ENCODE peak calls at places on chromosomes 3 and 15, in four cellular contexts. Q is fibroblast of the aortic adventitia, Z is BJ, T is right lobe of liver. V is an unnamed sample.

GRCh38 chr3:42663581-42664442 is 10.3 kb downstream of the ZBTB47 start:
- DNase-seq in T (no peak), Z (no peak), Q (no peak), V (no peak)

GRCh38 chr3:100972867-100973266 is 20.4 kb downstream of the ABI3BP start:
- DNase-seq in Z (no peak), T (no peak), Q (no peak), V (no peak)

GRCh38 chr15:100601158-100601557 is 826 bp downstream of the LINS1 start:
- DNase-seq in Z (no peak), Q (peak), T (no peak), V (peak)

GRCh38 chr3:142239421-142239820 is 14.0 kb upstream of the GK5 start:
- DNase-seq in T (no peak), Z (no peak), Q (peak), V (no peak)

GRCh38 chr3:189056612-189057352 is 115.0 kb upstream of the TPRG1 start:
- DNase-seq in T (no peak), Q (no peak), Z (no peak), V (no peak)

GRCh38 chr3:156518726-156519125 is 36.2 kb downstream of the SSR3 start:
- DNase-seq in Z (no peak), Q (peak), T (no peak), V (no peak)

GRCh38 chr3:107627962-107628542 is 105.3 kb downstream of the BBX start:
- DNase-seq in T (no peak), Z (no peak), Q (peak), V (no peak)

GRCh38 chr3:81602781-81603180 is 158.7 kb downstream of the GBE1 start:
- DNase-seq in T (no peak), Q (peak), Z (no peak), V (no peak)

GRCh38 chr3:195441476-195441970 is 1.3 kb downstream of the ACAP2 start:
- DNase-seq in T (no peak), Q (peak), Z (no peak), V (no peak)

GRCh38 chr3:192892981-192893827 is 24.5 kb downstream of the MB21D2 start:
- DNase-seq in Q (peak), T (no peak), Z (no peak), V (peak)

GRCh38 chr3:308597-309321 is 112.2 kb downstream of the CHL1 start:
- DNase-seq in T (peak), Q (no peak), Z (no peak), V (no peak)

GRCh38 chr3:38587548-38588131 is 61.8 kb downstream of the SCN5A start:
- DNase-seq in Q (no peak), T (no peak), Z (no peak), V (peak)

GRCh38 chr3:8329598-8329997 is 172.0 kb upstream of the LMCD1 start:
- DNase-seq in Q (no peak), T (no peak), Z (no peak), V (no peak)

GRCh38 chr15:47872869-47873301 is 155.6 kb downstream of the SEMA6D start:
- DNase-seq in T (no peak), Z (no peak), Q (no peak), V (no peak)

GRCh38 chr15:64209680-64210334 is 47.0 kb upstream of the PPIB start:
- DNase-seq in Z (no peak), Q (peak), T (no peak), V (no peak)

GRCh38 chr3:34020221-34020620 is 221.8 kb downstream of the PDCD6IP start:
- DNase-seq in T (no peak), Z (no peak), Q (no peak), V (no peak)

GRCh38 chr3:129282727-129283327 is 4.2 kb downstream of the HMCES start:
- DNase-seq in Q (peak), Z (no peak), T (no peak), V (no peak)

GRCh38 chr3:59472541-59472940 is 422.7 kb upstream of the CFAP20DC start:
- DNase-seq in T (no peak), Z (no peak), Q (peak), V (no peak)

GRCh38 chr15:63763476-63764123 is 70.1 kb downstream of the HERC1 start:
- DNase-seq in Z (no peak), T (no peak), Q (no peak), V (no peak)

GRCh38 chr3:9074079-9074478 is 110.8 kb upstream of the RAD18 start:
- DNase-seq in Z (no peak), T (no peak), Q (peak), V (no peak)

GRCh38 chr3:149340310-149340933 is 7.0 kb upstream of the TM4SF18 start:
- DNase-seq in Z (no peak), Q (no peak), T (no peak), V (no peak)

GRCh38 chr3:150107429-150108175 is 136.9 kb upstream of the PFN2 start:
- DNase-seq in Q (no peak), T (no peak), Z (no peak), V (no peak)

GRCh38 chr3:29335921-29336320 is 55.0 kb downstream of the RBMS3 start:
- DNase-seq in T (no peak), Z (no peak), Q (peak), V (no peak)

GRCh38 chr3:4866841-4867240 is 112.4 kb upstream of the BHLHE40 start:
- DNase-seq in Q (peak), Z (peak), T (no peak), V (no peak)

GRCh38 chr15:28933710-28934445 is 48.1 kb downstream of the APBA2 start:
- DNase-seq in T (no peak), Z (no peak), Q (no peak), V (no peak)

GRCh38 chr3:71659758-71660666 is 65.2 kb downstream of the EIF4E3 start:
- DNase-seq in Z (peak), T (no peak), Q (no peak), V (no peak)

GRCh38 chr3:132342183-132342582 is 25.0 kb downstream of the ACP3 start:
- DNase-seq in T (no peak), Z (no peak), Q (no peak), V (no peak)

GRCh38 chr15:75597667-75598341 is 18.7 kb upstream of the PTPN9 start:
- DNase-seq in Z (no peak), T (no peak), Q (peak), V (no peak)

GRCh38 chr15:73355866-73356265 is 12.9 kb downstream of the HCN4 start:
- DNase-seq in Q (no peak), Z (no peak), T (no peak), V (no peak)

GRCh38 chr3:149245738-149246451 is 24.3 kb upstream of the CP start:
- DNase-seq in Z (peak), T (no peak), Q (peak), V (no peak)

GRCh38 chr3:11582123-11582968 is 61.4 kb downstream of the VGLL4 start:
- DNase-seq in Z (peak), Q (peak), T (no peak), V (no peak)

DNA sequence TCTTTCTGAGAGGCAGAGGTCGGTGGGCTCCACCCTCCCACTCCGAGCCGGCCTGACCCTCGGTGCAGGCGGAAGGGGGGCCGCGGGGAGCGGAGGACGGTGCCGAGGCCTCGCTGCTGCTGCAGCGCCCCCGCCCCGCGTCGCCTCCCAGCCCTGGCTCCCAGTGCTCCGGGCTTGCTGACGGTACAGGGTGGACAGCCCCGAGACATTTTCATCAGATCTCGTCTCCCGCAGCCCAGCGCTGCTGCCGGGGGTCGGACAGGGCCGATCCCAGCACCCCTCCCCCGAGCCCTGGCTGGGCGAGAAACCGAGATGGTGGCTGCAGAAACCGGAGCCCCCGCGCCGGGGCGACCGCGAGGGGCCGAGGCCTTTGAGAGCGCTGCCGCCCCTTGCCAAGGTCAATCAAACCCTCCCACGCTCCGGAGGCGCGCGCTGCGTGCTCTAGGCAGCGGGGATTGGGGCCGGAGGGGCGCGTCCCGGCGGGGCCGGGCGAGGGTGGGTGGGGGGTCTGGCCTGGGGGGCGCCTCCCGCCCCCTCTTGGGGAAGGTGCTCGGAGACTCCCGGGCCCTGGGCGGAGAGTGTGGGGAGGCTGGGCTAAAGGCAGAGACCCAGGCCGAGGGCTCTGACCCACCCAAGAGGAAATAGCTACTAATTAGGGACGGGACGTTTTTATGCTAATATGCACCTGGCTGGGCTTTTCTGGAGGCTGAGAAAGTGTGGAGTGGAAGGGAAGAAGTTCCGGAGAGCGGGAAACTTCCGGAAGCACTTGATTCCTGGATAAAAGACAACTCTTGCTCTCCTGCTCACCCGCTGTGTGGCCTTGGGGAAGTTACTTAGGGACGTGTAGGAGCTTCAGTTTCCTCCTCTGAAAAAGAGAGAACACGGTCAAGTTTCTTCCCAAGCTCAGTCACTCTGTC is 42.7 kb downstream of the EPHB3 start:
- DNase-seq in Z (no peak), Q (no peak), T (no peak), V (no peak)
- H3K4me3 ChIP-seq in Z (no peak), Q (peak), T (peak), V (peak)

GRCh38 chr15:42018306-42019224 is 2.3 kb downstream of the PLA2G4E start:
- DNase-seq in Q (peak), T (no peak), Z (no peak), V (peak)
- H3K4me3 ChIP-seq in Q (no peak), T (no peak), Z (no peak), V (no peak)

GRCh38 chr15:96350884-96351639 is 20.6 kb downstream of the NR2F2 start:
- DNase-seq in Q (no peak), Z (no peak), T (no peak), V (no peak)

GRCh38 chr15:96350321-96350720 is 19.8 kb downstream of the NR2F2 start:
- DNase-seq in Q (no peak), T (no peak), Z (no peak), V (no peak)

GRCh38 chr15:96349034-96349932 is 18.8 kb downstream of the NR2F2 start:
- DNase-seq in T (no peak), Z (no peak), Q (peak), V (no peak)

GRCh38 chr15:96348112-96349027 is 17.9 kb downstream of the NR2F2 start:
- DNase-seq in Z (no peak), T (no peak), Q (no peak), V (no peak)

DNA sequence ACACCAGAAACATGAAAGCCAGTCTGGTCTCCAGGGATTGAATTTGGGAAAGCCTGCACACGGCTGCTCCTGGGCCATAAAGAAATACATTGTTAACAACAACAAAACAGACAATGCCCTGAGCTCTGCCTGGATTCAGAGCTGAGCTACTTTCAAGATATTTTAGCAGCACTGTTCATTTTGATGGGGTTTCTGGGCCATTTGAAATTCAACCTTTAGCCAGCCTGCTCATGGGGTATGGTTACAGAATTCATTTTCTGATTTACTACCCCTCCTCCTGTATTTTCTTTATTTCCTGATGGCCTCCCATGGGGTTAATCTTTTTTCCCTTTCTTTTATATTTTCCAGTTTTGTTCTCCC is 19.4 kb downstream of the NR2F2 start:
- DNase-seq in Q (no peak), Z (no peak), T (no peak), V (no peak)
- H3K4me3 ChIP-seq in Q (no peak), Z (no peak), T (no peak), V (no peak)

DNA sequence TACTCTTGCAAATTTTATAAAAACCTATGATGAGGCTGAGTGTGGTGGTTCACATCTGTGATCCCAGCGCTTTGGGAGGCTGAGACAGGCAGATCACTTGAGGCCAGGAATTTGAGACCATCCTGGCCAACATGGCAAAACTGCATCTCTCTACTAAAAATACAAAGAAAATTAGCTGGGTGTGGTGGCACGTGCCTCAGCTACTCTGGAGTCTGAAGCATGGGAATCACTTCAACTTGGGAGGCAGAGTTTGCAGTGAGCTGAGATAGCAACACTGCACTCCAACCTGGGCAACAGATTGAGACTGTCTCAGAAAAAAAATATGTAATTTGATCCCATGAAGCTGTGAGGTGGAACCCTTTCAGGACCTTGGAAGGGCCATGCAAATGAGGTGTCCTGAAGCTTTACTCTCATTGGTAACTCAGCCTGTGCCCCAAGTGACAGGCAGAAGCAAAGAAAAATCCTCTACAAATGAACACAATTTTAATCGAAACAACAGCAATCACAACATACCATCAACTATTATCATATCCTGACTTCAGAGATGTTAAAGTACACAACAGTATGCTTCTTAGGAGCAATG is 84.6 kb upstream of the CDV3 start:
- DNase-seq in Q (peak), T (no peak), Z (peak), V (no peak)
- H3K4me3 ChIP-seq in Q (no peak), T (no peak), Z (no peak), V (no peak)

DNA sequence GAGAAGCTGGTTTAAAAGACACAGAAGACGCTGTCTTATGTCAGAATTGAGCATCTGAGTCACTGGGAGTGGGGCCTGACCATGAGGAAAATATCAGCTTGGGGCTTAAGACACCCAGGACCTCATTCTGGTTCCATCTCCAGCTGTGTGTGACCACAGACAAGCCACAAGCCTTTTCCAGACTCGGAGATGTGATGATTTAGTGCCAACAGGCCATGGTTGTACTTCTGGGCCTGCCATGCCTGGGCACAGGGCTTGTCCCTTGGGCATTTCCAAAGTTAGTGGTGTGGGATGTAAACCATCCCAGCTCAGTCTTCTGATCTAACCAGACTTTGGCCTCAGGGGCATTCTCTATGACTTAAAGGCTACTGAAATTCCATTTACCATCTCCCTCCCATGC is 269.8 kb downstream of the RYR3 start:
- DNase-seq in Q (no peak), T (no peak), Z (no peak), V (no peak)
- H3K4me3 ChIP-seq in Q (no peak), T (no peak), Z (no peak), V (no peak)

GRCh38 chr15:32716216-32716959 is 1.4 kb upstream of the GREM1 start:
- DNase-seq in Z (no peak), Q (no peak), T (no peak), V (no peak)
- H3K4me3 ChIP-seq in Z (no peak), Q (no peak), T (no peak), V (no peak)

DNA sequence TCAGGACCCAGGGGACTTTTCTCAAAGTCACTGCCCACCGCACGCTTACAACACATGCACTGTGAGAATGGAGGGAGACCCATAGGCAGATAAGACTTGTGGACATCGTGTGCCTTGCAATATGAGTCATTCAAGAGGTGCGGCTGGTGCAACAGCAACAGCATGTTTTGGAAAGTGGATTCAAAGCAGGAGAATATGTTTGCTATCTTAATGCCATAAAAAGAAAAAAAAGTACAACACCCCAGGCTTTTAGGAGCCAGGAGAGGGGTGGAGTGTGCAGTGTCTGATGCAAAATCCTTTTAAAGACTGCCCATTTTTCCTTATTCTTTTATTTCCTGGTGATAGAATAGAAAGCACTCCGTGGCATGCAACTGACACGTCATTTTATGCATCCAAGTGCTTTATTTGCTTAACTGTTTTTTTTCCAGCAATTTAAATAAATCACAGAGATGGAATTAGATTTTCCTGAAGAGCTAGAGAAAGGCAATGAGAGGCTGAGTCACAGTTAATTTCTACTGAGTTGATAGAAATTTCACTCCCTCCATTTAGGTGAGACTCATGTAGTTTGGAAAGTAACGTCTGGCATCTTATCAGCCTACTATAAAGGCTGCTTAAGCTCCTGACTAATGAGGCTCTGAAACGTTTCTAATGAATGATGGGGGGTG is 96.3 kb downstream of the NSUN3 start:
- DNase-seq in Z (peak), T (no peak), Q (peak), V (no peak)
- H3K4me3 ChIP-seq in Z (peak), T (no peak), Q (peak), V (no peak)

V was measured in upper lobe of right lung.